ENCODE peak calls at places on chromosome 1, in ten cellular contexts. L is AG09319; X is fibroblast of lung; B is brain microvascular endothelial cell; I is ascending aorta; Q is cardiac muscle cell; O is lung; Z is Jurkat, Clone E6-1; G is iPS-NIHi11; H is stimulated activated CD8-positive, alpha-beta memory T cell treated with anti-CD3 and anti-CD28 coated beads, Interleukin-15, amount 100 ng/mL, for 24 hours. J is an unnamed sample.

GRCh38 chr1:167648978-167649752 is 19.1 kb downstream of the RCSD1 start:
- DNase-seq in H (no peak), G (no peak), Z (no peak), L (no peak), X (no peak), Q (no peak), I (no peak), O (peak; percentile 70), B (no peak), J (no peak)

GRCh38 chr1:205693421-205693991 is 13.2 kb upstream of the SLC45A3 start:
- DNase-seq in L (no peak), Q (peak; percentile 35), O (no peak), X (no peak), Z (no peak), I (no peak), B (no peak), H (no peak), G (peak; percentile 52), J (no peak)

GRCh38 chr1:83511327-83511726 is 487.6 kb downstream of the TTLL7 start:
- DNase-seq in X (peak; percentile 20), O (no peak), I (no peak), H (no peak), B (no peak), G (no peak), Q (no peak), Z (no peak), L (no peak), J (no peak)

GRCh38 chr1:18282851-18283600 is 175.4 kb downstream of the IGSF21 start:
- DNase-seq in O (no peak), L (no peak), H (no peak), G (peak; percentile 79), X (no peak), Z (no peak), B (no peak), Q (no peak), I (no peak), J (no peak)

GRCh38 chr1:66275601-66276023 is 258.3 kb upstream of the SGIP1 start:
- DNase-seq in Q (no peak), I (no peak), X (no peak), H (no peak), G (no peak), B (no peak), L (no peak), O (no peak), Z (no peak), J (no peak)

GRCh38 chr1:23544444-23545389 is 13.7 kb upstream of the E2F2 start:
- DNase-seq in B (peak; percentile 81), Z (peak; percentile 76), G (peak; percentile 75), L (no peak), Q (peak; percentile 88), X (peak; percentile 84), H (no peak), O (peak; percentile 78), I (no peak), J (peak; percentile 76)

GRCh38 chr1:206001476-206001888 is 1.7 kb downstream of the RAB7B start:
- DNase-seq in H (no peak), I (peak; percentile 33), O (peak; percentile 60), Z (no peak), L (peak; percentile 70), Q (no peak), B (peak; percentile 97), G (peak; percentile 47), X (peak; percentile 87), J (peak; percentile 95)

GRCh38 chr1:156874142-156874541 is 13.5 kb downstream of the NTRK1 start:
- DNase-seq in G (no peak), Q (no peak), H (no peak), L (no peak), Z (no peak), O (no peak), X (no peak), I (no peak), B (no peak), J (no peak)

GRCh38 chr1:27539901-27540861 is 50.2 kb upstream of the WASF2 start:
- DNase-seq in O (no peak), Q (no peak), B (peak; percentile 54), I (no peak), G (no peak), H (no peak), X (no peak), Z (no peak), L (peak; percentile 48), J (peak; percentile 93)